ENCODE peak calls at places on chromosome X, in four cellular contexts. One of them, this sample, is unnamed.

GRCh38 chrX:17595456-17596035 is 141.7 kb upstream of the SCML1 start:
- DNase-seq in suprapubic skin: no peak
- DNase-seq in prostate gland: no peak
- DNase-seq in HCT116: no peak
- DNase-seq in this sample: no peak

GRCh38 chrX:102517331-102517730 is 792 bp upstream of the TMSB15A start:
- DNase-seq in HCT116: no peak
- DNase-seq in suprapubic skin: no peak
- DNase-seq in prostate gland: no peak
- DNase-seq in this sample: no peak

GRCh38 chrX:24493740-24494543 is 28.9 kb downstream of the PDK3 start:
- DNase-seq in HCT116: no peak
- DNase-seq in prostate gland: no peak
- DNase-seq in suprapubic skin: no peak
- DNase-seq in this sample: no peak

GRCh38 chrX:2389324-2389723 is 111.5 kb downstream of the DHRSX start:
- DNase-seq in suprapubic skin: no peak
- DNase-seq in prostate gland: no peak
- DNase-seq in HCT116: no peak
- DNase-seq in this sample: no peak

GRCh38 chrX:100296183-100296753 is 113.8 kb downstream of the PCDH19 start:
- DNase-seq in prostate gland: no peak
- DNase-seq in HCT116: no peak
- DNase-seq in suprapubic skin: peak; percentile 55
- DNase-seq in this sample: no peak

GRCh38 chrX:1134156-1134555 is 78.3 kb downstream of the CRLF2 start:
- DNase-seq in prostate gland: no peak
- DNase-seq in suprapubic skin: peak; percentile 67
- DNase-seq in HCT116: no peak
- DNase-seq in this sample: no peak

GRCh38 chrX:136689441-136689840 is 41.5 kb downstream of the CD40LG start:
- DNase-seq in prostate gland: no peak
- DNase-seq in HCT116: no peak
- DNase-seq in suprapubic skin: no peak
- DNase-seq in this sample: no peak

GRCh38 chrX:141732031-141732430 is 33.5 kb upstream of the SPANXD start:
- DNase-seq in suprapubic skin: no peak
- DNase-seq in HCT116: no peak
- DNase-seq in prostate gland: no peak
- DNase-seq in this sample: no peak

GRCh38 chrX:140848800-140849199 is 139.2 kb downstream of the LINC00632 start:
- DNase-seq in suprapubic skin: no peak
- DNase-seq in HCT116: no peak
- DNase-seq in prostate gland: no peak
- DNase-seq in this sample: no peak

GRCh38 chrX:45003080-45003479 is 130.1 kb downstream of the KDM6A start:
- DNase-seq in prostate gland: no peak
- DNase-seq in HCT116: no peak
- DNase-seq in suprapubic skin: no peak
- DNase-seq in this sample: no peak

GRCh38 chrX:154490021-154490413 is 412 bp downstream of the SLC10A3 start:
- DNase-seq in suprapubic skin: no peak
- DNase-seq in prostate gland: no peak
- DNase-seq in HCT116: no peak
- DNase-seq in this sample: no peak

GRCh38 chrX:12405306-12405705 is 267.0 kb downstream of the FRMPD4 start:
- DNase-seq in HCT116: no peak
- DNase-seq in prostate gland: no peak
- DNase-seq in suprapubic skin: no peak
- DNase-seq in this sample: no peak

GRCh38 chrX:40170830-40171512 is 73.2 kb upstream of the BCOR start:
- DNase-seq in prostate gland: no peak
- DNase-seq in suprapubic skin: no peak
- DNase-seq in HCT116: no peak
- DNase-seq in this sample: no peak

GRCh38 chrX:30309139-30309571 is at the start of gene NR0B1:
- DNase-seq in suprapubic skin: no peak
- DNase-seq in prostate gland: no peak
- DNase-seq in HCT116: no peak
- DNase-seq in this sample: no peak

GRCh38 chrX:56728752-56729151 is 291 bp upstream of the NBDY start:
- DNase-seq in HCT116: no peak
- DNase-seq in prostate gland: peak; percentile 3
- DNase-seq in suprapubic skin: no peak
- DNase-seq in this sample: no peak

GRCh38 chrX:105711805-105712204 is 110.5 kb upstream of the NRK start:
- DNase-seq in suprapubic skin: no peak
- DNase-seq in prostate gland: no peak
- DNase-seq in HCT116: no peak
- DNase-seq in this sample: no peak

GRCh38 chrX:137052641-137053235 is 18.9 kb upstream of the GPR101 start:
- DNase-seq in prostate gland: no peak
- DNase-seq in suprapubic skin: no peak
- DNase-seq in HCT116: no peak
- DNase-seq in this sample: no peak

GRCh38 chrX:40173662-40174593 is 76.2 kb upstream of the BCOR start:
- DNase-seq in HCT116: peak; percentile 72
- DNase-seq in prostate gland: peak; percentile 61
- DNase-seq in suprapubic skin: no peak
- DNase-seq in this sample: no peak

GRCh38 chrX:41382699-41383645 is 49.0 kb downstream of the DDX3X start:
- DNase-seq in suprapubic skin: no peak
- DNase-seq in HCT116: peak; percentile 6
- DNase-seq in prostate gland: no peak
- DNase-seq in this sample: no peak

GRCh38 chrX:118353081-118353850 is 7.4 kb downstream of the WDR44 start:
- DNase-seq in prostate gland: no peak
- DNase-seq in HCT116: no peak
- DNase-seq in suprapubic skin: no peak
- DNase-seq in this sample: no peak

GRCh38 chrX:23737413-23737812 is 5.7 kb downstream of the ACOT9 start:
- DNase-seq in HCT116: no peak
- DNase-seq in prostate gland: no peak
- DNase-seq in suprapubic skin: no peak
- DNase-seq in this sample: no peak

GRCh38 chrX:116204947-116205346 is 34.4 kb downstream of the AGTR2 start:
- DNase-seq in prostate gland: peak; percentile 3
- DNase-seq in HCT116: peak; percentile 7
- DNase-seq in suprapubic skin: no peak
- DNase-seq in this sample: no peak

GRCh38 chrX:124348152-124348551 is 1.8 kb downstream of the SH2D1A start:
- DNase-seq in HCT116: no peak
- DNase-seq in prostate gland: no peak
- DNase-seq in suprapubic skin: no peak
- DNase-seq in this sample: no peak
- TF ChIP-seq POLR2AphosphoS5 in HCT116: no peak
- TF ChIP-seq POLR2AphosphoS5 in prostate gland: no peak
- TF ChIP-seq POLR2AphosphoS5 in suprapubic skin: no peak
- TF ChIP-seq POLR2AphosphoS5 in this sample: no peak

DNA sequence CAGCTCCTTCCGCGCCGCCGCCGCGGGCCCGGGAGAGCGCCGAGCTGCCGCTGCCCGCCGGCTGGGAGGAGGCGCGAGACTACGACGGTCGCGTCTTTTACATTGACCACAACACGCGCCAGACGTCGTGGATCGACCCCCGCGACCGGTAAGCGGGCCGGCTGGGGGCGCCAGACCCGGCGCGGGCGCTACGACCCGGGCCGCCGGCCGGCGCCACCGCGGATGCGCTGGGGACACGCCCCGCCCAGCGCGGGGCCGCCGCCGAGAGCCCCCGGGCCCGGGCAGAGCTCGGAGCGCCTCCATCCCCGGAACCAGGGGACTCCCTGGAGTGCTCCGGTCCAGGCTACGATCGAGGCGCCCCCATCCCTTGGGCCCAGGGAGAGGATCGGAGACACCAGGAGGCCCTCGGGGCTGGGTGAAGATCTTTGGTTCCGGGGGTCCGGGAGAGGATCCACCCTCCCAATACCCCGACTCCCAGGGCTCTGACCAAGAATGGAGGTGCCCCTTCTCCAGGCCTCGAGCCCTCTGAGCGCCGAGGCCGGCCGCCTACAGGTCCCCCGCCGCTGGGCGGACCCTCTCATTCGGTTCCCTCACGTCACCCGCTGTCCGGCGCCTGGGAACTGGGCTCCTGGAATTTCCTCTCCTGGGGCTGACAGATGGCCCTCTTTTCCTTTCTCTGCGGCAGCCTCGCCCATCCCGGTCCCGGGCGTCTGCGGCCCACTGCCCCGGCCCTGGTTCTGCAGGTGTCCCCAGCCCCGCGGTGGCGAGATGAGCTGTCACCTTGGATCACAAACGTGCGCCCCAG is 48.8 kb downstream of the CLDN34 start:
- DNase-seq in HCT116: no peak
- DNase-seq in prostate gland: peak; percentile 8
- DNase-seq in suprapubic skin: peak; percentile 77
- DNase-seq in this sample: no peak
- TF ChIP-seq POLR2A in HCT116: no peak
- TF ChIP-seq POLR2A in prostate gland: no peak
- TF ChIP-seq POLR2A in suprapubic skin: no peak
- TF ChIP-seq POLR2A in this sample: no peak

GRCh38 chrX:37462346-37462745 is 109.1 kb upstream of the LANCL3 start:
- DNase-seq in suprapubic skin: no peak
- DNase-seq in prostate gland: no peak
- DNase-seq in HCT116: no peak
- DNase-seq in this sample: no peak
- TF ChIP-seq POLR2AphosphoS5 in suprapubic skin: no peak
- TF ChIP-seq POLR2AphosphoS5 in prostate gland: no peak
- TF ChIP-seq POLR2AphosphoS5 in HCT116: no peak
- TF ChIP-seq POLR2AphosphoS5 in this sample: no peak

DNA sequence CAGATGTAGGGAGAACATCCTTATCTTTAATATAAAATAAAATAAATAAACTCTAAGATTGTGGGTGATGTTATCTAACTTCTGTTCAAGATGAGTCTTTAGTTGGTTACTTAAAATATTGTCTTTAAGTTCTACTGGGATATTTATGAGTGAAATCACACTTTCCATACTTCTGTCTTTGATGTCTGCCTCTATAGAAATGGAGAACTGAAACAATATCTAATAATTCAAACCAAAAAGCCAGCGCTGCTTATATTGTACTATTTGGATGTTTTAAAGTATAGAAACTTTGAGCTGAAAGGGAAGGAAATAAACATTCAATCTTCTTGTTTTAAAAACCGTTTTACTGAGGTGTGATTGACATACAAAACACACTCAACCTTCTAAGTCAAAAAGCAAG is 44.8 kb upstream of the RPS6KA3 start:
- DNase-seq in prostate gland: no peak
- DNase-seq in HCT116: no peak
- DNase-seq in suprapubic skin: no peak
- DNase-seq in this sample: no peak
- TF ChIP-seq POLR2A in prostate gland: no peak
- TF ChIP-seq POLR2A in HCT116: no peak
- TF ChIP-seq POLR2A in suprapubic skin: no peak
- TF ChIP-seq POLR2A in this sample: no peak